ENCODE peak calls at places on chromosomes 1 and 21, in ten cellular contexts. One of them, this sample, is unnamed.

GRCh38 chr1:182667848-182668505 is 16.4 kb downstream of the RGS8 start:
- DNase-seq in tibial nerve: no peak
- DNase-seq in IMR-90: no peak
- DNase-seq in breast epithelium: no peak
- DNase-seq in Peyer's patch: no peak
- DNase-seq in HCT116: no peak
- DNase-seq in ovary: no peak
- DNase-seq in A549: no peak
- DNase-seq in uterus: no peak
- DNase-seq in endothelial cell of umbilical vein: no peak
- DNase-seq in this sample: no peak

GRCh38 chr1:171245458-171246064 is 2.7 kb upstream of the FMO1 start:
- DNase-seq in tibial nerve: no peak
- DNase-seq in IMR-90: peak
- DNase-seq in breast epithelium: no peak
- DNase-seq in Peyer's patch: peak
- DNase-seq in HCT116: peak
- DNase-seq in ovary: no peak
- DNase-seq in A549: peak
- DNase-seq in uterus: no peak
- DNase-seq in endothelial cell of umbilical vein: peak
- DNase-seq in this sample: no peak

GRCh38 chr1:33277488-33278084 is 21.3 kb downstream of the ZNF362 start:
- DNase-seq in tibial nerve: no peak
- DNase-seq in IMR-90: no peak
- DNase-seq in breast epithelium: no peak
- DNase-seq in Peyer's patch: no peak
- DNase-seq in HCT116: no peak
- DNase-seq in ovary: peak
- DNase-seq in A549: no peak
- DNase-seq in uterus: no peak
- DNase-seq in endothelial cell of umbilical vein: no peak
- DNase-seq in this sample: peak

GRCh38 chr1:217088521-217089221 is 365.4 kb upstream of the ESRRG start:
- DNase-seq in tibial nerve: no peak
- DNase-seq in IMR-90: peak
- DNase-seq in breast epithelium: no peak
- DNase-seq in Peyer's patch: no peak
- DNase-seq in HCT116: no peak
- DNase-seq in ovary: no peak
- DNase-seq in A549: no peak
- DNase-seq in uterus: no peak
- DNase-seq in endothelial cell of umbilical vein: no peak
- DNase-seq in this sample: no peak

GRCh38 chr1:10575616-10576015 is 100.9 kb downstream of the PEX14 start:
- DNase-seq in tibial nerve: no peak
- DNase-seq in IMR-90: peak
- DNase-seq in breast epithelium: no peak
- DNase-seq in Peyer's patch: no peak
- DNase-seq in HCT116: peak
- DNase-seq in ovary: no peak
- DNase-seq in A549: peak
- DNase-seq in uterus: no peak
- DNase-seq in endothelial cell of umbilical vein: peak
- DNase-seq in this sample: no peak

GRCh38 chr1:20974069-20974468 is 187.0 kb upstream of the HP1BP3 start:
- DNase-seq in tibial nerve: no peak
- DNase-seq in IMR-90: peak
- DNase-seq in breast epithelium: no peak
- DNase-seq in Peyer's patch: no peak
- DNase-seq in HCT116: no peak
- DNase-seq in ovary: no peak
- DNase-seq in A549: no peak
- DNase-seq in uterus: no peak
- DNase-seq in endothelial cell of umbilical vein: no peak
- DNase-seq in this sample: no peak

GRCh38 chr1:150922519-150922975 is 3.6 kb upstream of the SETDB1 start:
- DNase-seq in tibial nerve: peak
- DNase-seq in IMR-90: peak
- DNase-seq in breast epithelium: peak
- DNase-seq in Peyer's patch: peak
- DNase-seq in HCT116: peak
- DNase-seq in ovary: peak
- DNase-seq in A549: peak
- DNase-seq in uterus: peak
- DNase-seq in endothelial cell of umbilical vein: peak
- DNase-seq in this sample: peak

GRCh38 chr1:211737115-211738035 is 62.0 kb upstream of the NEK2 start:
- DNase-seq in tibial nerve: no peak
- DNase-seq in IMR-90: no peak
- DNase-seq in breast epithelium: no peak
- DNase-seq in Peyer's patch: no peak
- DNase-seq in HCT116: no peak
- DNase-seq in ovary: no peak
- DNase-seq in A549: no peak
- DNase-seq in uterus: no peak
- DNase-seq in endothelial cell of umbilical vein: no peak
- DNase-seq in this sample: no peak

GRCh38 chr1:152899027-152899426 is 9.3 kb upstream of the IVL start:
- DNase-seq in tibial nerve: no peak
- DNase-seq in IMR-90: no peak
- DNase-seq in breast epithelium: no peak
- DNase-seq in Peyer's patch: no peak
- DNase-seq in HCT116: no peak
- DNase-seq in ovary: no peak
- DNase-seq in A549: no peak
- DNase-seq in uterus: no peak
- DNase-seq in endothelial cell of umbilical vein: no peak
- DNase-seq in this sample: no peak

GRCh38 chr1:51044834-51045233 is 57.2 kb upstream of the C1orf185 start:
- DNase-seq in tibial nerve: no peak
- DNase-seq in IMR-90: no peak
- DNase-seq in breast epithelium: no peak
- DNase-seq in Peyer's patch: no peak
- DNase-seq in HCT116: no peak
- DNase-seq in ovary: no peak
- DNase-seq in A549: no peak
- DNase-seq in uterus: no peak
- DNase-seq in endothelial cell of umbilical vein: peak
- DNase-seq in this sample: no peak

GRCh38 chr1:17861685-17862084 is 106.6 kb downstream of the ACTL8 start:
- DNase-seq in tibial nerve: no peak
- DNase-seq in IMR-90: no peak
- DNase-seq in breast epithelium: no peak
- DNase-seq in Peyer's patch: no peak
- DNase-seq in HCT116: no peak
- DNase-seq in ovary: no peak
- DNase-seq in A549: no peak
- DNase-seq in uterus: no peak
- DNase-seq in endothelial cell of umbilical vein: no peak
- DNase-seq in this sample: no peak

GRCh38 chr1:8112611-8113256 is 86.6 kb upstream of the ERRFI1 start:
- DNase-seq in tibial nerve: no peak
- DNase-seq in IMR-90: no peak
- DNase-seq in breast epithelium: no peak
- DNase-seq in Peyer's patch: no peak
- DNase-seq in HCT116: no peak
- DNase-seq in ovary: no peak
- DNase-seq in A549: no peak
- DNase-seq in uterus: no peak
- DNase-seq in endothelial cell of umbilical vein: no peak
- DNase-seq in this sample: no peak

GRCh38 chr1:3790501-3790923 is 5.8 kb downstream of the LRRC47 start:
- DNase-seq in tibial nerve: no peak
- DNase-seq in IMR-90: no peak
- DNase-seq in breast epithelium: no peak
- DNase-seq in Peyer's patch: no peak
- DNase-seq in HCT116: no peak
- DNase-seq in ovary: no peak
- DNase-seq in A549: no peak
- DNase-seq in uterus: no peak
- DNase-seq in endothelial cell of umbilical vein: no peak
- DNase-seq in this sample: no peak

DNA sequence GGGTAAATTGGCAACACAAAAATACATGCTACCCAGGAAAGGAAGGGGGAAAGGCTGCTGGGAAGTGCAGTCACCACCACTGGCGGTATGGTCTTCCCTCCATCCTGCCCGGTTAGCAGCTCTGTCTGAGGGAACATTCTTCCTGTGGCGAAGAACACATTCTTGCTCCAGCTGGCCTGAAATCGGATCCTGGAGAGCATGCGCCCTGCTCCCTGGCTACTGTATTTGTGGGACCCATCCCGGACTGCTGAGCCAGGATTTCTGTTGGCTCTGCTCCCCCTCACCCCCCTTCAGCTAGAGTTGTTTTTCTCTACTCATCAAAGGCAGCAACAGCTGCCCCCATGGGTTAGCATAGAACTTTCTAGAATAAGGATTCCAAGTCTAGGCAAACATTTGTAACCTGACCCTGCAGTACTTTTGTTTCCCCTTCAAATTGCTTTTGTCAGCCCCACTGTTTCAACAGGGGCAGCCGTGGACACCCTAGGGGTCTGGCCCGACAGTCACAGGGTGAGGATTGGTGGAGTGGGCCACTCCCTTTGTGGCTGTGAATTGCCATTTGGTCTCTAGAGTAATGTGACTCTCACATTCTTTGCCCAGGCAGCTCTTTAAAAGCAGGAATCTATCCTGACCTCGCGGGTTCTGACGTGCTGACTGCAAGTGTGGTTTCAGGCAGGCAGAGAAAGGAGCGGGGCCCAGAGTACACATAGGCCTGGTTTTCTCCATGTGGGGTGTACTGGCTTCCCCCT is 157.7 kb downstream of the TOMM20 start:
- DNase-seq in tibial nerve: peak
- DNase-seq in IMR-90: peak
- DNase-seq in breast epithelium: peak
- DNase-seq in Peyer's patch: peak
- DNase-seq in HCT116: no peak
- DNase-seq in ovary: peak
- DNase-seq in A549: no peak
- DNase-seq in uterus: peak
- DNase-seq in endothelial cell of umbilical vein: peak
- DNase-seq in this sample: peak
- TF ChIP-seq POLR2A in tibial nerve: peak
- TF ChIP-seq POLR2A in IMR-90: peak
- TF ChIP-seq POLR2A in breast epithelium: no peak
- TF ChIP-seq POLR2A in Peyer's patch: no peak
- TF ChIP-seq POLR2A in HCT116: no peak
- TF ChIP-seq POLR2A in ovary: no peak
- TF ChIP-seq POLR2A in A549: no peak
- TF ChIP-seq POLR2A in uterus: no peak
- TF ChIP-seq POLR2A in endothelial cell of umbilical vein: no peak
- TF ChIP-seq POLR2A in this sample: no peak

DNA sequence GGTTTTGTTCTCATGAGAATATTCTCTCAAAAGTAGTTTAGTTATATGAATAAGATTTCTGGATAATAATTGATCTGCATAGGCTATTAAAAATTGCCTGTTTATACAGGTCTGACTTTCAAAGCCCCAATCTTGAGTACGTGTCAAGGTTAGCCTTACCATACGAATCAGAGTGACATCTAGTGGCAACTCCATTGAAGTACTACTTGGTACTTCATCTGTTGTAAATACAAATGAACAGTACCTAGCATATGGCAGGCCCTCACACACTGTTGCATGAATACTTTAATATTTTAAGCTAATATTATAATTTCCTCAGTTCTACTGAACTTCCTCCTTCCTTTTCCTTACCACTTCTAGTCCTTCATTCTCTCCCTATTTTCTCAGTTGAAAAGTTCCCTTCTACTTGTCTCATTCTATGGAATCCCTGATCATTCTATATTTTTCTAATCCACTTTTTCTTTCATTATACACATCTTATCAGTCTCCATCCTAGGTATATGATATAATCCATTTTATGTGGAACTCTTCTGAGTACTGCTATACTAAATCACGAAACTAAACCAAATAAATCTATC is 101.2 kb downstream of the AKT3 start:
- DNase-seq in tibial nerve: no peak
- DNase-seq in IMR-90: peak
- DNase-seq in breast epithelium: no peak
- DNase-seq in Peyer's patch: no peak
- DNase-seq in HCT116: peak
- DNase-seq in ovary: no peak
- DNase-seq in A549: peak
- DNase-seq in uterus: peak
- DNase-seq in endothelial cell of umbilical vein: peak
- DNase-seq in this sample: no peak
- TF ChIP-seq CTCF in tibial nerve: peak
- TF ChIP-seq CTCF in IMR-90: peak
- TF ChIP-seq CTCF in breast epithelium: peak
- TF ChIP-seq CTCF in Peyer's patch: peak
- TF ChIP-seq CTCF in HCT116: peak
- TF ChIP-seq CTCF in ovary: peak
- TF ChIP-seq CTCF in A549: peak
- TF ChIP-seq CTCF in uterus: peak
- TF ChIP-seq CTCF in endothelial cell of umbilical vein: peak
- TF ChIP-seq CTCF in this sample: no peak

GRCh38 chr21:41319273-41319672 is 2.7 kb downstream of the FAM3B start:
- DNase-seq in tibial nerve: no peak
- DNase-seq in IMR-90: no peak
- DNase-seq in breast epithelium: no peak
- DNase-seq in Peyer's patch: peak
- DNase-seq in HCT116: no peak
- DNase-seq in ovary: no peak
- DNase-seq in A549: no peak
- DNase-seq in uterus: no peak
- DNase-seq in endothelial cell of umbilical vein: no peak
- DNase-seq in this sample: no peak
- TF ChIP-seq POLR2A in tibial nerve: no peak
- TF ChIP-seq POLR2A in IMR-90: no peak
- TF ChIP-seq POLR2A in breast epithelium: no peak
- TF ChIP-seq POLR2A in Peyer's patch: peak
- TF ChIP-seq POLR2A in HCT116: no peak
- TF ChIP-seq POLR2A in ovary: no peak
- TF ChIP-seq POLR2A in A549: no peak
- TF ChIP-seq POLR2A in uterus: no peak
- TF ChIP-seq POLR2A in endothelial cell of umbilical vein: no peak
- TF ChIP-seq POLR2A in this sample: no peak

DNA sequence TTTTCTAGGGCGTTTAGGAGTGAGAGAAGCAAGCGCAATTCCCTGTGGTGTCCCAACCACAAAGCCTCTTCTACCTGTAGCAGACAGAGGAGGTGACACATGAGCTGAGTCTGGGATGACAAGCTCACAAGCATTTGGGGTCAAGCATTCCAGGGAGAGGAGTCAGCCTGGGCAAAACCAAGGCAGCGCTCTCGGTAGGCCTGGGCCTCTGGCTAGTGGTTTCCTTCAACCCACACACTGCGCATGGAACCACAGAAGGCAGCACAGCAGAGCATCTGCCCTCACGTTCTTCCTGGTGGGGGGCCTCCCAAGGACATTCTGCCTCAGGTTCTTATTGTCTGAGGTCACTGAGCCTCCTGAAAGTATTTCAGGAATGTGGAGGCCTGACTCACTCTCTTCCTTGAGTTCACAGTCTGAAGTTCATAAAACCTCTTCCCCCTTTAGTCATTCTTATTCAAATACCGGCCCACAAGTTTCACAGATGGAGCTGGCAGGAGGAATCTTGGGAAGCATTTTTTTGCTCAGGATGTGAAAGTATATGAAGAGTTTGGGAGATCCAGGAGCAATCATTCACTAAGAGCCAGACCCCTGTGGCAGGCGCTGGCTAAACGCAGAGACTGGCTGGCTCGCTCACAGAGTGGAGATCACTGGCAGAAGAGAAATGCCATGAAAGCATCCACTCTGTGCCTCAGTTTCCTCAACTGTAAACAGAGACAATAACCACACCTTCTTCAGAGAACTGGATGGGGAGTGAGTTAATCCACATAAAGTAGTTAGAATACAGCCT is 26.8 kb downstream of the CCN1 start:
- DNase-seq in tibial nerve: no peak
- DNase-seq in IMR-90: peak
- DNase-seq in breast epithelium: peak
- DNase-seq in Peyer's patch: no peak
- DNase-seq in HCT116: peak
- DNase-seq in ovary: no peak
- DNase-seq in A549: peak
- DNase-seq in uterus: no peak
- DNase-seq in endothelial cell of umbilical vein: peak
- DNase-seq in this sample: no peak
- TF ChIP-seq CTCF in tibial nerve: no peak
- TF ChIP-seq CTCF in IMR-90: no peak
- TF ChIP-seq CTCF in breast epithelium: no peak
- TF ChIP-seq CTCF in Peyer's patch: no peak
- TF ChIP-seq CTCF in HCT116: no peak
- TF ChIP-seq CTCF in ovary: no peak
- TF ChIP-seq CTCF in A549: no peak
- TF ChIP-seq CTCF in uterus: no peak
- TF ChIP-seq CTCF in endothelial cell of umbilical vein: no peak
- TF ChIP-seq CTCF in this sample: no peak